ENCODE peak calls at places on chromosomes 1 and 21, in six cellular contexts. S, B, Q, L, V and Z are unnamed samples.
A peak's percentile ranks its signal among the peaks of the same experiment; 100 is the strongest.

GRCh38 chr1:209628618-209629299 is 23.5 kb downstream of the LAMB3 start:
- DNase-seq in S (no peak), B (no peak), Q (no peak), L (no peak), V (no peak), Z (no peak)

GRCh38 chr1:156896490-156897033 is 3.0 kb downstream of the PEAR1 start:
- DNase-seq in S (peak; percentile 69), B (no peak), Q (peak; percentile 94), L (no peak), V (peak; percentile 85), Z (peak; percentile 73)

GRCh38 chr1:170586321-170586855 is 54.4 kb downstream of the GORAB start:
- DNase-seq in S (peak; percentile 80), B (peak; percentile 52), Q (no peak), L (no peak), V (peak; percentile 36), Z (peak; percentile 57)

GRCh38 chr1:242774256-242774655 is 249.8 kb upstream of the PLD5 start:
- DNase-seq in S (no peak), B (no peak), Q (no peak), L (no peak), V (no peak), Z (no peak)

GRCh38 chr1:80008934-80009333 is 1002.4 kb upstream of the ADGRL4 start:
- DNase-seq in S (no peak), B (no peak), Q (no peak), L (no peak), V (no peak), Z (no peak)

GRCh38 chr1:182698977-182699672 is 14.7 kb upstream of the RGS8 start:
- DNase-seq in S (peak; percentile 78), B (peak; percentile 92), Q (no peak), L (no peak), V (no peak), Z (peak; percentile 28)

GRCh38 chr1:100532645-100533044 is 5.3 kb upstream of the GPR88 start:
- DNase-seq in S (no peak), B (no peak), Q (no peak), L (no peak), V (no peak), Z (no peak)

GRCh38 chr1:159170639-159171038 is 776 bp upstream of the CADM3 start:
- DNase-seq in S (no peak), B (no peak), Q (no peak), L (no peak), V (no peak), Z (no peak)

GRCh38 chr1:201982082-201982922 is at the start of gene RNPEP:
- DNase-seq in S (peak; percentile 61), B (peak; percentile 63), Q (peak; percentile 94), L (peak; percentile 64), V (peak; percentile 42), Z (peak; percentile 39)

GRCh38 chr1:151054971-151055547 is 4.4 kb downstream of the CDC42SE1 start:
- DNase-seq in S (no peak), B (no peak), Q (no peak), L (no peak), V (no peak), Z (no peak)

GRCh38 chr1:186492531-186493291 is 31.8 kb upstream of the PDC start:
- DNase-seq in S (no peak), B (no peak), Q (no peak), L (no peak), V (no peak), Z (no peak)

GRCh38 chr1:119779869-119780356 is 11.2 kb upstream of the HMGCS2 start:
- DNase-seq in S (peak; percentile 74), B (no peak), Q (peak; percentile 32), L (peak; percentile 78), V (no peak), Z (no peak)

GRCh38 chr1:58861510-58861909 is 77.7 kb upstream of the JUN start:
- DNase-seq in S (no peak), B (no peak), Q (no peak), L (no peak), V (no peak), Z (no peak)

GRCh38 chr1:4595341-4596225 is 58.8 kb upstream of the AJAP1 start:
- DNase-seq in S (no peak), B (no peak), Q (no peak), L (no peak), V (no peak), Z (no peak)

GRCh38 chr1:168360151-168360550 is 79.5 kb downstream of the TBX19 start:
- DNase-seq in S (no peak), B (no peak), Q (peak; percentile 15), L (no peak), V (no peak), Z (peak; percentile 41)

GRCh38 chr1:35085421-35085820 is 6.2 kb downstream of the ZMYM1 start:
- DNase-seq in S (no peak), B (no peak), Q (peak; percentile 12), L (no peak), V (no peak), Z (no peak)

GRCh38 chr21:29287383-29287782 is 11.3 kb upstream of the BACH1 start:
- DNase-seq in S (no peak), B (no peak), Q (no peak), L (no peak), V (peak; percentile 46), Z (no peak)

GRCh38 chr1:149997585-149998262 is 12.8 kb downstream of the OTUD7B start:
- DNase-seq in S (no peak), B (no peak), Q (no peak), L (no peak), V (no peak), Z (no peak)

GRCh38 chr1:246782120-246782900 is 58.1 kb downstream of the SCCPDH start:
- DNase-seq in S (peak; percentile 76), B (peak; percentile 77), Q (peak; percentile 72), L (no peak), V (peak; percentile 81), Z (peak; percentile 59)

GRCh38 chr1:150887018-150887417 is at the start of gene CTXND2:
- DNase-seq in S (no peak), B (no peak), Q (no peak), L (no peak), V (peak; percentile 5), Z (no peak)

GRCh38 chr1:155081472-155082300 is 3.0 kb downstream of the EFNA3 start:
- DNase-seq in S (no peak), B (no peak), Q (no peak), L (no peak), V (no peak), Z (no peak)

GRCh38 chr1:152679454-152679853 is 4.4 kb downstream of the LCE2C start:
- DNase-seq in S (no peak), B (no peak), Q (no peak), L (no peak), V (no peak), Z (no peak)

GRCh38 chr1:113041569-113042335 is 31.2 kb upstream of the LRIG2 start:
- DNase-seq in S (no peak), B (no peak), Q (no peak), L (no peak), V (no peak), Z (no peak)

GRCh38 chr1:78577257-78578100 is 42.8 kb upstream of the IFI44L start:
- DNase-seq in S (no peak), B (no peak), Q (no peak), L (no peak), V (no peak), Z (no peak)

GRCh38 chr1:211194826-211195225 is 60.9 kb upstream of the KCNH1 start:
- DNase-seq in S (no peak), B (no peak), Q (no peak), L (no peak), V (no peak), Z (no peak)

GRCh38 chr21:34182436-34182835 is 109.1 kb downstream of the MRPS6 start:
- DNase-seq in S (no peak), B (no peak), Q (no peak), L (no peak), V (no peak), Z (no peak)

GRCh38 chr1:18870325-18870865 is 10.9 kb upstream of the TAS1R2 start:
- DNase-seq in S (no peak), B (no peak), Q (no peak), L (no peak), V (no peak), Z (no peak)

GRCh38 chr1:238642231-238642630 is 744.1 kb upstream of the CHRM3 start:
- DNase-seq in S (no peak), B (peak; percentile 7), Q (no peak), L (no peak), V (peak; percentile 75), Z (peak; percentile 70)

GRCh38 chr1:172399369-172400072 is 21.0 kb upstream of the C1orf105 start:
- DNase-seq in S (peak; percentile 93), B (peak; percentile 88), Q (peak; percentile 78), L (no peak), V (peak; percentile 95), Z (peak; percentile 94)